ENCODE peak calls at places on chromosome 4, in four cellular contexts. E is H1, U is GM12878, C is HepG2. J is an unnamed sample.

GRCh38 chr4:71941001-71941400 is 90.8 kb upstream of the NPFFR2 start:
- DNase-seq in U (no peak), C (peak), E (peak), J (peak)

GRCh38 chr4:155757745-155758265 is 1.0 kb upstream of the GUCY1B1 start:
- DNase-seq in C (no peak), U (no peak), E (no peak), J (no peak)

GRCh38 chr4:4432341-4433125 is 45.6 kb downstream of the NSG1 start:
- DNase-seq in C (no peak), U (no peak), E (no peak), J (no peak)

GRCh38 chr4:139922625-139923024 is 231.4 kb downstream of the MAML3 start:
- DNase-seq in C (no peak), E (no peak), U (no peak), J (no peak)

GRCh38 chr4:167274346-167274745 is 40.1 kb upstream of the SPOCK3 start:
- DNase-seq in E (no peak), U (no peak), C (no peak), J (no peak)

GRCh38 chr4:158816953-158817352 is 48.1 kb downstream of the FNIP2 start:
- DNase-seq in C (no peak), U (no peak), E (no peak), J (no peak)

GRCh38 chr4:128635939-128636551 is 173.5 kb upstream of the JADE1 start:
- DNase-seq in E (no peak), U (no peak), C (no peak), J (no peak)

GRCh38 chr4:15720846-15721245 is 18.0 kb downstream of the BST1 start:
- DNase-seq in E (no peak), U (no peak), C (no peak), J (no peak)

GRCh38 chr4:147194107-147194506 is 248.4 kb upstream of the TTC29 start:
- DNase-seq in U (no peak), E (no peak), C (no peak), J (no peak)

GRCh38 chr4:94650129-94650495 is 107.6 kb upstream of the BMPR1B start:
- DNase-seq in E (no peak), U (no peak), C (no peak), J (no peak)

GRCh38 chr4:19329631-19330030 is 922.1 kb upstream of the SLIT2 start:
- DNase-seq in E (no peak), C (no peak), U (no peak), J (no peak)

GRCh38 chr4:86043755-86044592 is 315.9 kb downstream of the MAPK10 start:
- DNase-seq in C (peak), U (no peak), E (no peak), J (peak)

GRCh38 chr4:20532871-20533870 is 167.1 kb upstream of the PACRGL start:
- DNase-seq in E (no peak), C (no peak), U (no peak), J (no peak)

GRCh38 chr4:145132521-145133098 is 34.5 kb downstream of the ABCE1 start:
- DNase-seq in C (no peak), E (no peak), U (peak), J (no peak)

GRCh38 chr4:19005211-19005610 is 983.7 kb upstream of the LCORL start:
- DNase-seq in E (peak), C (no peak), U (no peak), J (no peak)

GRCh38 chr4:15961778-15962510 is 1.0 kb downstream of the FGFBP2 start:
- DNase-seq in E (no peak), U (no peak), C (no peak), J (no peak)

DNA sequence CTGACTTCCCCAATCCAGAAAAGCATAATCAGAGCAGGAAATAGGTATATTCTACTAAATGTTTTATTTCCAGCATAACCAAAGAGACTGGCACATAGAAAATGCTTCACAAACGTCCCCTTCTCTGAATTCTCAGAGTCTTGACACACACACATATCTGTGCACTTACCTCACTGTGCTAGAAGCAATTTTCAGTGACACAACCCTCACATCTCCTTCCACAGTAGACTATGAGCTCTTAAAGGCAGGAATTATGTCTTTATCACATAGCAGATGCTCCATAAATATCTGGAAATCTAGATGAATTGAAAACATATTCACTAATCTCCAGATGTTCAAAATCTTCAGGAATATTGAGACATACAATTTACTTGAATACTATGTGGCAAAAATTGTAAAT is 5.9 kb downstream of the SOWAHB start:
- DNase-seq in U (no peak), E (no peak), C (no peak), J (no peak)
- TF ChIP-seq SP1 in U (no peak), E (no peak), C (no peak), J (no peak)

DNA sequence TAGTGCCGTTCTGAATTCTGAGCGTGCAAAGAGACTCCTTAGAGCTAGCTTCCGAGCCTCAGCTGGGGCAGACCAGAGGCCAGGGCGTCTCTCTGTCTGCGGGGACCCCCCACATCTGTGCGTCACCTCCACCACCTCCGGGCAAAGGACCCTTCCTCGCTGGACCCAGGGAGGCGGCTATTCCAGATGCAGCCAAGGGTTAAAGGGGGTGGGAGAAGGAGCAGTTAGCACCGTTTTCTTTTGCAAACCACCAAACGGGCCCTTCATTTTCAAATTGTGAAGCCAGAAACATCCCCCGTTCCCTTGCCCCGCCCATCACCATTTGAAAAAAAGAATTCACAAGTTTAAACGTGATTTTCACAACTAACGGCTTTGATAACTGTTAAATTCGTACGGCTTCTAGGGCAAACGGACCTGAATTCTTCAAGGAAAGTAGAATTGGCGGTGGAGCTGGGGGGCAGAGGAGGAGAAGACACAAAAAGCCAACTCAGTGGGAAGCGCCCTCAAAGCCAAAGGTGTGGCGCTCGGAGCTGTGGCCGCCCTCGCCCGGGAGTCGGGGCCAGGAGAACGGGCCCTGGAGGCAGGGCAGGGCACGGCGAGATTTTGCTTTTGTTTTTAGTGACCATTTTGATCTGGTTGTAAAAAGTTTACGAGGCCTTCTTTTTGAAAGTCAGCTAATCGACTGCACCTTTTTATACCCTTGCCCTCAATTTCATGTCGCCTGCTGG is 3.3 kb upstream of the PDGFRA start:
- DNase-seq in C (no peak), U (no peak), E (no peak), J (no peak)
- TF ChIP-seq SUZ12 in C (no peak), U (peak), E (peak), J (no peak)

DNA sequence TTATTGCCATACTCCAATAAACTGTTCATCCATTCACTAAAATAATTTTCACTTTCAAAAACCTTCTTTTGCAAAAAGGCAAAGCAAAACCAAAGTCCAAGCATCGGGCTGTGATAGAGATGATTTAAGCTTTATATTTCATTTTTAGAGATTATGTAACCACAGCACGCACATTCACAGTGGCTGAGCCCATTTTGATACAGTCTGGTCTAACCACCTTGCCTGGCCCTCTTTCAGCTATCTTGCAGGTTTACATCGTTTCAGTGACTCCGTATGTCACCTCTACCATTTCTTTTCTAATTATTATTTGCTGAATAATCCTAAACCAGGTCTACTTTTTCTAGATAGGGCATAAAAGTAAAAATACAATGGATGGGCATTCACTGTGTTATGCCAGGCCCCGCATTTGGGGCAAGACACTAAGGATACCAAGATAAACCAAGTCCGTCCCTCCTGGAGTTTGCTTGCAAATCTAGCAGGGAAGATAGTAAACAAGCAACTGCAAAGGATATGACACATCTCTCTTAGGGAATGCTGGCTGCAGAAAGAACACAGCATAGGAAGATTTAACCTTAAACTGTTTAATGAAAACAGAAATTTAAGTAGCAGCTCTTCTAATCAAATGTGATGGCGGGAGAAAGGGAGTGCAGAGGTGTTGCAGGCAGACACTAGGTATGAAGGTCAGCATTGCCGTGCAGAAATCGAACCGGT is 1.7 kb downstream of the CASP3 start:
- DNase-seq in C (no peak), E (no peak), U (no peak), J (no peak)
- TF ChIP-seq SP1 in C (no peak), E (no peak), U (no peak), J (no peak)

DNA sequence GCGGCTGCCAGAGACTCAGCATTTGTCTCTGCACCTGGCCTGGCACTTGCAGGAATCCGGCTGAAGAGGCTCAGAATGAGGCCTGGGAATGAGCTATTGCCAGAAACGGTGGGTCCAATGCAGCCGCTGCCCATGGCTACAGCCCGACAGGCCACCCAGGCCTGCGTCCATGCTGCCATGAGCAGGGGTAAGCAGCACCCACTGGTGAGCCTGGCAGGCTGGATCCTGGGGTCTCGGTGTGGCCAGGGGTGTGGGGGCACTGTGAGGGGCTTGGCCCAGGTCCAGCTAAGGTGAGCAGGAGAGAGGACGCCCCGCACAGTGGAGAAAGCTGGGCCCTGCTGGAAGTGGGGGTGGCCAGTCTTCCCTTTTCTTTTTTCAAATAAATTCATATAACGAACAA is 60.3 kb upstream of the MXD4 start:
- DNase-seq in E (no peak), C (no peak), U (no peak), J (peak)
- TF ChIP-seq SUZ12 in E (no peak), C (no peak), U (no peak), J (no peak)

GRCh38 chr4:187865914-187866313 is 129.7 kb upstream of the ZFP42 start:
- DNase-seq in U (no peak), C (no peak), E (no peak), J (no peak)
- TF ChIP-seq SP1 in U (no peak), C (no peak), E (no peak), J (no peak)

GRCh38 chr4:80948995-80949394 is 81.5 kb upstream of the BMP3 start:
- DNase-seq in E (no peak), C (no peak), U (no peak), J (no peak)

GRCh38 chr4:80948161-80948560 is 82.3 kb upstream of the BMP3 start:
- DNase-seq in E (no peak), C (no peak), U (no peak), J (no peak)
- TF ChIP-seq SUZ12 in E (no peak), C (no peak), U (no peak), J (no peak)

J was measured in HEK293T.